ENCODE peak calls at places on chromosomes 5 and 9, in eight cellular contexts. N, D, S, W, I, P, H and V are unnamed samples.

GRCh38 chr9:36738318-36738975 is 165.8 kb downstream of the MELK start:
- DNase-seq in N (no peak), D (no peak), S (no peak), W (no peak), I (no peak), P (no peak), H (peak), V (no peak)

GRCh38 chr9:109568089-109568488 is 70.0 kb upstream of the PTPN3 start:
- DNase-seq in N (no peak), D (no peak), S (no peak), W (no peak), I (no peak), P (no peak), H (no peak), V (no peak)

GRCh38 chr9:137379761-137380161 is 43.2 kb downstream of the EXD3 start:
- DNase-seq in N (no peak), D (peak), S (no peak), W (no peak), I (no peak), P (no peak), H (no peak), V (no peak)

GRCh38 chr9:78321505-78321904 is 24.6 kb downstream of the PSAT1 start:
- DNase-seq in N (peak), D (no peak), S (no peak), W (no peak), I (no peak), P (no peak), H (no peak), V (no peak)

GRCh38 chr9:131618071-131618479 is 72.8 kb downstream of the PRRT1B start:
- DNase-seq in N (no peak), D (peak), S (peak), W (no peak), I (no peak), P (no peak), H (no peak), V (no peak)

GRCh38 chr5:61658592-61659008 is 326.5 kb downstream of the ZSWIM6 start:
- DNase-seq in N (peak), D (peak), S (peak), W (peak), I (peak), P (peak), H (peak), V (peak)

GRCh38 chr9:134469041-134469875 is 143.0 kb downstream of the RXRA start:
- DNase-seq in N (no peak), D (no peak), S (no peak), W (no peak), I (no peak), P (no peak), H (no peak), V (no peak)

GRCh38 chr9:112793213-112793810 is 42.8 kb downstream of the SNX30 start:
- DNase-seq in N (no peak), D (peak), S (peak), W (peak), I (peak), P (peak), H (peak), V (peak)

GRCh38 chr5:122720347-122720746 is 54.5 kb upstream of the SNX2 start:
- DNase-seq in N (no peak), D (no peak), S (no peak), W (no peak), I (no peak), P (no peak), H (no peak), V (no peak)

GRCh38 chr5:20524956-20525529 is 537.0 kb upstream of the CDH18 start:
- DNase-seq in N (no peak), D (no peak), S (no peak), W (no peak), I (no peak), P (no peak), H (no peak), V (no peak)

GRCh38 chr9:108053555-108054061 is 564.0 kb upstream of the KLF4 start:
- DNase-seq in N (peak), D (peak), S (peak), W (no peak), I (no peak), P (no peak), H (peak), V (no peak)

GRCh38 chr9:1962036-1962535 is 53.1 kb upstream of the SMARCA2 start:
- DNase-seq in N (no peak), D (no peak), S (peak), W (no peak), I (no peak), P (no peak), H (no peak), V (no peak)

GRCh38 chr9:118215544-118215943 is 511.3 kb downstream of the TLR4 start:
- DNase-seq in N (no peak), D (no peak), S (no peak), W (no peak), I (no peak), P (no peak), H (no peak), V (no peak)

GRCh38 chr5:131530706-131531331 is 104.2 kb downstream of the RAPGEF6 start:
- DNase-seq in N (no peak), D (no peak), S (no peak), W (peak), I (no peak), P (no peak), H (peak), V (no peak)

GRCh38 chr5:120552638-120553037 is 88.5 kb downstream of the PRR16 start:
- DNase-seq in N (no peak), D (no peak), S (no peak), W (no peak), I (no peak), P (no peak), H (peak), V (no peak)

GRCh38 chr5:74766348-74766886 is 500 bp downstream of the GFM2 start:
- DNase-seq in N (no peak), D (no peak), S (peak), W (peak), I (no peak), P (peak), H (peak), V (no peak)

GRCh38 chr5:158874343-158874742 is 225.4 kb downstream of the EBF1 start:
- DNase-seq in N (no peak), D (no peak), S (no peak), W (no peak), I (no peak), P (no peak), H (no peak), V (no peak)

GRCh38 chr9:89744730-89745129 is 139.9 kb downstream of the GADD45G start:
- DNase-seq in N (no peak), D (no peak), S (no peak), W (no peak), I (no peak), P (no peak), H (no peak), V (no peak)

GRCh38 chr9:86540999-86541398 is 186.8 kb upstream of the TUT7 start:
- DNase-seq in N (no peak), D (no peak), S (no peak), W (no peak), I (no peak), P (no peak), H (no peak), V (no peak)

GRCh38 chr5:151270599-151270998 is 17.6 kb downstream of the GM2A start:
- DNase-seq in N (no peak), D (no peak), S (no peak), W (no peak), I (no peak), P (no peak), H (peak), V (no peak)

GRCh38 chr5:100273846-100274580 is 261.2 kb upstream of the FAM174A start:
- DNase-seq in N (no peak), D (no peak), S (no peak), W (no peak), I (no peak), P (no peak), H (no peak), V (no peak)

GRCh38 chr9:19184144-19184917 is 46.2 kb upstream of the DENND4C start:
- DNase-seq in N (peak), D (peak), S (peak), W (peak), I (no peak), P (peak), H (peak), V (no peak)

GRCh38 chr9:12640021-12640587 is 53.1 kb upstream of the TYRP1 start:
- DNase-seq in N (no peak), D (no peak), S (peak), W (no peak), I (no peak), P (peak), H (peak), V (no peak)

GRCh38 chr5:38846379-38846967 is 661 bp downstream of the OSMR start:
- DNase-seq in N (no peak), D (no peak), S (no peak), W (no peak), I (no peak), P (no peak), H (peak), V (no peak)

GRCh38 chr5:168654225-168654624 is 75.1 kb upstream of the PANK3 start:
- DNase-seq in N (no peak), D (no peak), S (peak), W (no peak), I (no peak), P (peak), H (peak), V (no peak)

GRCh38 chr9:134314950-134315715 is 11.1 kb upstream of the RXRA start:
- DNase-seq in N (no peak), D (peak), S (peak), W (no peak), I (no peak), P (no peak), H (no peak), V (no peak)

GRCh38 chr5:871596-872298 is 20.9 kb downstream of the BRD9 start:
- DNase-seq in N (no peak), D (peak), S (no peak), W (no peak), I (no peak), P (no peak), H (no peak), V (no peak)

GRCh38 chr5:146336197-146336596 is 2.4 kb upstream of the POU4F3 start:
- DNase-seq in N (no peak), D (no peak), S (no peak), W (no peak), I (no peak), P (no peak), H (no peak), V (no peak)

GRCh38 chr5:135266975-135267374 is 132.1 kb downstream of the MACROH2A1 start:
- DNase-seq in N (no peak), D (no peak), S (no peak), W (no peak), I (no peak), P (no peak), H (peak), V (no peak)

GRCh38 chr5:135269224-135269623 is 129.8 kb downstream of the MACROH2A1 start:
- DNase-seq in N (no peak), D (no peak), S (no peak), W (no peak), I (no peak), P (no peak), H (peak), V (no peak)

GRCh38 chr5:135272311-135272805 is 126.7 kb downstream of the MACROH2A1 start:
- DNase-seq in N (no peak), D (peak), S (no peak), W (no peak), I (no peak), P (no peak), H (no peak), V (no peak)

GRCh38 chr5:135271533-135272310 is 127.3 kb downstream of the MACROH2A1 start:
- DNase-seq in N (no peak), D (no peak), S (no peak), W (no peak), I (no peak), P (no peak), H (peak), V (no peak)

DNA sequence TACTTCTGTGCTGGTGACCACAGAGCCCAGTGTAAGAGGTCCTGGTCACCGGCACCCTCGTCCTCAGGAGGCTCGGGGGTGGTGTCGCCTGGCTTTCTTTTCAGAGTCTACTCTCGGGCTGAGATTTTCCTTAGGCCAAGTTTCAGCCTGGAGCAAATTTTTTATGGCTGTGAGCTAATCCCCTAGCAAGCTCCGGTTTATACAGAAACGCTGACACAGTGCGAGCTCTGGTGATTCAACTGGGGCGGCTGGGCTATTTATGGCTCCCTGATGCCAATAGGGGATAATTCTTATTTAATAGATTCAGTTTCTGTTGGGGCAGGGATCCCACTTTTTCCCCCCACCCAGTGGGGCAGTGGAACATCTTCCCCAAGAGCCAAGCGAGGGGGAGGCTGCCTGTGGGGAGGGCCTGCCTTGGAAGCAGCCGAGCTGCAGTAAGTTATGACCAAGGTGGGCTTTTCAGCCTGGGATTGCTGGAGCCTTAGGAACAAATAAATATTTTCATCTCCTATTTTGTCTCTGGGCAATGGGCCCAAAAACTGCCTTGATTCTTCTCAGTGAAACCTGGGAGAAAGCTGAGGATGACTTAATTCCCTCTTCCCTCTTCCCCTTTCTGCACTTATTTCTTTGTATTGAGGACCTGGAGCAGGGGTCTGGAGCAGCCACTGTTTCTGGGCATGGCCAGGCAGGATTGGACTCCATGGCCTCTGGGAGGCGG is 129.0 kb downstream of the MACROH2A1 start:
- DNase-seq in N (no peak), D (peak), S (peak), W (no peak), I (no peak), P (no peak), H (peak), V (no peak)
- H3K27ac ChIP-seq in N (no peak), D (peak), S (peak), W (no peak), I (no peak), P (no peak), H (peak), V (no peak)

GRCh38 chr9:126532951-126533910 is 80.5 kb upstream of the LMX1B start:
- DNase-seq in N (no peak), D (no peak), S (no peak), W (no peak), I (no peak), P (no peak), H (no peak), V (no peak)
- H3K27ac ChIP-seq in N (no peak), D (no peak), S (no peak), W (no peak), I (no peak), P (no peak), H (no peak), V (no peak)

DNA sequence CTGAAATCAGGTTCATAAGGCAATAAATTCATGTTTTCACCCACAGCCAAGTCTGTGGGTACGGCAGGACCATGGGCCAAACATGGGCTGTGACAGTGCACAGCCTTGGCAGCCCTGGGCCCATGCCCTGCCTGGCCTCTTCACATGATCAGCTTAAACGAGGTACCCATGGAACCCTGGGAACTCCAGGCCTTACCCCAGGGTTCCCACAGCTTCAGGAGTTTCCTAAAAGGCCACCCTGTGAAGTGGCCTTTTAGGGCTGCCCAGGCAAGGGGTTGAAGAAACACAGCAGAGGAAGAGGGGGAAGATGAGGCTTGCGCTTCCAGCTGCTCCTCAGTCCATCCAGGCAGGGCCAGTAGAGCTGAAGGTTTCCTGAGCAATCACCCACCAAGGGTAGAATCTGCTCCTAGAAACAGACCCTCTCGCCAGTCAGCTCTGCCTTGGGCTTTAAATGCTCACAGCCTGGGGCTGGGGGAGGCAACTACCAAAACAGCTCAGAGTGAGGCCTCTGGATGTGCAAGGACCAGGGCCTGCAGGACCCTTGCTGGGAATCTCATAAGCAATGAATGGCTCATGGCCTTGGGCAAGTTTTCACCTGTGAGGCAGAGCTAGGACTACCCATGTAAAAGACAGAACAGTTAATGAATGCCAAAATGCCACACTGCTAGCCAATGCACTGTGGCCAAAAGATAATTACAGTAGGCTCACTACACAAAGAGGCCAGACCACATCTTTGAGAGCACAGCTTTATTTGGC is 79.3 kb upstream of the LRRTM2 start:
- DNase-seq in N (no peak), D (no peak), S (no peak), W (no peak), I (no peak), P (no peak), H (no peak), V (no peak)
- H3K27ac ChIP-seq in N (no peak), D (peak), S (peak), W (no peak), I (peak), P (no peak), H (peak), V (peak)

GRCh38 chr5:32233220-32233695 is 59.1 kb upstream of the GOLPH3 start:
- DNase-seq in N (no peak), D (no peak), S (no peak), W (no peak), I (no peak), P (no peak), H (no peak), V (no peak)
- H3K27ac ChIP-seq in N (peak), D (no peak), S (no peak), W (no peak), I (peak), P (no peak), H (no peak), V (peak)

DNA sequence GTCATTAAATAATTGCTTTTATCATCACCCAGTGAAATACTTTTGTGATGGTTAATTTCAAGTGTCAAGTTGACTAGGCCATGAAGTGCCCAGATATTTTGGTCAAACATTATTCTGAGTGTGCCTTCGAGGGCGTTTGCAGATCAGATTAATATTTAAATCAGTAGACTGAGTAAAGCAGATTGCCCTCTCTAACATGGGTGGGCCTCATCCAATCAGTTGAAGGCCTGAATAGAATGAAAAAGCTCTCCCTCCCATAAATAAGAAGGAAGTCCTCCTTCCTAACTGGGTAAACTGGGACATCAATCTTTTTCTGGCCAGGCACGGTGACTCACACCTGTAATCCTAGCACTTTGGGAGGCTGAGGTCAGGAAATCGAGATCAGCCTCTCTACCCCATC is 12.4 kb upstream of the FGF10 start:
- DNase-seq in N (no peak), D (no peak), S (no peak), W (no peak), I (no peak), P (no peak), H (no peak), V (no peak)
- H3K27ac ChIP-seq in N (no peak), D (no peak), S (no peak), W (no peak), I (no peak), P (no peak), H (no peak), V (no peak)

GRCh38 chr5:177538876-177539275 is 15.5 kb downstream of the FAM193B start:
- DNase-seq in N (no peak), D (peak), S (no peak), W (no peak), I (no peak), P (no peak), H (no peak), V (no peak)

GRCh38 chr5:177539411-177539810 is 15.0 kb downstream of the FAM193B start:
- DNase-seq in N (no peak), D (no peak), S (no peak), W (no peak), I (no peak), P (no peak), H (peak), V (no peak)

GRCh38 chr5:177537389-177538361 is 16.7 kb downstream of the FAM193B start:
- DNase-seq in N (no peak), D (peak), S (no peak), W (no peak), I (no peak), P (no peak), H (peak), V (no peak)

GRCh38 chr5:177535125-177535524 is 18.4 kb upstream of the DDX41 start:
- DNase-seq in N (no peak), D (no peak), S (no peak), W (no peak), I (no peak), P (no peak), H (no peak), V (no peak)

DNA sequence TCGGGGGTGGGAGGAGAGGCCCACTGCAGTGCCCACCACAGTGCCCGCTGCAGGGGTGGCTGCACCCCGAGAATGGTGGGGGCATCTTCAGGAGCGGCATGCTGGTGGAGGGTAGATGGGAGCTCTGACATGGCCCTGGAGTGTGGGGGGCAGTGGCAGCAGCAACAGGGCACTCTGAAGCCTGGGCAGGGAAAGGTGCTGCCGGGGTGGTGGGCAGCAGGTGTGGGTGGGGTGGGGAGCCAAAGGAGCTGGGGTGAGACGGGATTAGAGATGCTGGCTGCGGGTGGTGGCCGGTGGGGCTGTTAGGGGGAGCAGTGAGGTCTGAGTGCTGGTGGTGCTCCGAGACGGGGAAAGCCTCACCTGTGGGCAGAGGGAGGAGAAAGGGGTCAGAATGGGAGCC is 18.0 kb downstream of the FAM193B start:
- DNase-seq in N (no peak), D (no peak), S (no peak), W (no peak), I (no peak), P (no peak), H (no peak), V (no peak)
- H3K27ac ChIP-seq in N (no peak), D (peak), S (no peak), W (no peak), I (no peak), P (no peak), H (peak), V (no peak)

DNA sequence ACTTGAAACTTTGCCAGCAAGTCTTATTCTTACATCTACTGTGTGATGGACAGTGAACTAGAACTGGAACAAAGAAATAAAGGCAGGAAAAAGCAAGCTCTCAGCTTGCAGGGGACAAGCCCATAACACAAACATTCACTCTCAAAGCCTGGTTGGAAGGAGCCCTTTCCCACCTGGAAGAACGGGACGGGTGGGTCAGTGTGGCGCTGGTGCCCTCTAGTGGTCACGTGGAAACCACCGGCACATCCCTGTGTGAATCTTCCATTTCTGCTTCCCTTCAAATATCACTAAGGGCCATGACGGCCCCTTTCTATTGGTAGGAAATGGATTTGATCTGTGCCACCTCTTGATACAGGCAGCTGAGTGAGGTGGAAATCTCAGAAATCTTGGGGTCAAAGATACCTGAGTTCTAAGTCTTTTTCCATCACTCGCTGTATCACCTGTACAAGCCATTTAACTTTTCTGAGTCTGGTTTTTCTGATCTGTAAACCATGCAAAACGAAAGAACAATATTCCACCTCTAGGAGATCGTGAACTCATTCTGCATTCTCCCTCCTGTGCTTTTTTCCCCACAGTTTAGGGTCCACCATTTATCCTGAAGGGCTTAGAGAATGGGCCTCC is 211.6 kb downstream of the MSX2 start:
- DNase-seq in N (no peak), D (peak), S (peak), W (peak), I (peak), P (peak), H (peak), V (peak)
- H3K27ac ChIP-seq in N (no peak), D (no peak), S (no peak), W (no peak), I (no peak), P (no peak), H (no peak), V (no peak)